ENCODE peak calls at places on chromosomes 12 and 14, in four cellular contexts. D is HepG2, N is H1, V is SK-N-SH. B is an unnamed sample.

GRCh38 chr12:26748741-26749431 is 84.1 kb downstream of the ITPR2 start:
- DNase-seq in V (no peak), N (no peak), D (no peak), B (peak; percentile 86)

GRCh38 chr12:63103489-63104131 is 47.4 kb downstream of the AVPR1A start:
- DNase-seq in V (peak; percentile 8), D (peak; percentile 15), N (no peak), B (no peak)

GRCh38 chr12:111777345-111778045 is 10.8 kb downstream of the ALDH2 start:
- DNase-seq in N (no peak), D (peak; percentile 87), V (no peak), B (no peak)

GRCh38 chr12:22286569-22286968 is 47.9 kb downstream of the ST8SIA1 start:
- DNase-seq in V (no peak), D (no peak), N (no peak), B (no peak)

GRCh38 chr12:95978774-95979173 is 17.4 kb downstream of the HAL start:
- DNase-seq in V (no peak), N (no peak), D (no peak), B (no peak)

GRCh38 chr14:52356025-52356424 is 41.9 kb downstream of the PTGER2 start:
- DNase-seq in D (no peak), N (no peak), V (no peak), B (no peak)

GRCh38 chr12:8032242-8033152 is at the start of gene FOXJ2:
- DNase-seq in N (peak; percentile 82), D (peak; percentile 11), V (peak; percentile 91), B (no peak)

GRCh38 chr12:93139028-93139665 is 210.1 kb upstream of the EEA1 start:
- DNase-seq in V (no peak), D (no peak), N (no peak), B (no peak)

GRCh38 chr14:103628221-103628683 is 759 bp upstream of the KLC1 start:
- DNase-seq in D (no peak), N (peak; percentile 78), V (peak; percentile 72), B (no peak)

GRCh38 chr14:31945074-31945613 is 132.0 kb upstream of the ARHGAP5 start:
- DNase-seq in V (peak; percentile 70), N (no peak), D (peak; percentile 60), B (no peak)

GRCh38 chr12:27610380-27610779 is 85.9 kb upstream of the REP15 start:
- DNase-seq in N (no peak), D (no peak), V (no peak), B (no peak)

GRCh38 chr14:84225243-84225642 is 1304.7 kb upstream of the FLRT2 start:
- DNase-seq in D (no peak), V (no peak), N (no peak), B (no peak)

GRCh38 chr12:78951746-78952532 is 87.4 kb downstream of the SYT1 start:
- DNase-seq in D (no peak), V (peak; percentile 30), N (no peak), B (no peak)

GRCh38 chr12:120183211-120183631 is 11.3 kb downstream of the GCN1 start:
- DNase-seq in V (no peak), D (no peak), N (no peak), B (no peak)

GRCh38 chr14:104206281-104206904 is 68.0 kb downstream of the KIF26A start:
- DNase-seq in N (no peak), V (peak; percentile 71), D (peak; percentile 33), B (no peak)

GRCh38 chr12:115801826-115802225 is 475.7 kb downstream of the MED13L start:
- DNase-seq in N (no peak), V (peak; percentile 33), D (no peak), B (no peak)

GRCh38 chr12:124030510-124030909 is 57.5 kb downstream of the ZNF664 start:
- DNase-seq in N (no peak), V (peak; percentile 67), D (no peak), B (no peak)

GRCh38 chr14:64680013-64680674 is 24.1 kb upstream of the PLEKHG3 start:
- DNase-seq in V (no peak), D (no peak), N (no peak), B (no peak)
- TF ChIP-seq TCF12 in V (no peak), D (no peak), N (no peak), B (no peak)

GRCh38 chr12:130992448-130992847 is 38.7 kb downstream of the ADGRD1 start:
- DNase-seq in N (no peak), D (no peak), V (no peak), B (no peak)
- TF ChIP-seq TCF12 in N (no peak), D (no peak), V (no peak), B (peak; percentile 34)

DNA sequence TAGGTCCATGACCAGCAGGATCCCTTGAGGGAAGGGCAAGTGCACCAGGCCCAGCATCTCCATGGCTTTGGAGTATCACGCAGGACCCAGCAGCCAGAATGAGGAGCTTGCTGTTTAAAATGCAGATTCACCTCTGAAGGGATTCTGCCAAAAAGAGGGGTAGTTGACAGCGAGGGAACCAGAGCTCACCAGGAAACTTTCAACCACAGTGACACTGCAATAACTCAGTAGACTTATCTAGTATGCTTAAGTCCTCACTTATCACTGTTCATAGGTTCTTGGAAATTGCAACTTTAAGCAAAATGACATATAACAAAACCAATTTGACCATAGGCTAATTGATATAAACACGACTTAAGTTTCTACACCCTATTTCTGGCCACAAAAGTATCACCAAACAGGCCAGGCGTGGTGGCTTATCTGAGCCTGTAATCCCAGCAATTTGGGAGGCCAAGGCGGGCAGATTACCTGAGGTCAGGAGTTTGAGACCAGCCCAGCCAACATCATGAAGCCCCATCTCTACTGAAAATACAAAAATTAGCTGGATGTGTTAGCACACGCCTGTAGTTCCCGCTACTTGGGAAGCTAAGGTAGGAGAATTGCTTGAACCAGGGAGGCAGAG is 21.4 kb upstream of the CKAP4 start:
- DNase-seq in N (no peak), V (no peak), D (no peak), B (no peak)
- TF ChIP-seq TCF12 in N (no peak), V (no peak), D (no peak), B (no peak)

GRCh38 chr14:91830777-91831176 is 36.6 kb downstream of the TC2N start:
- DNase-seq in N (no peak), D (no peak), V (no peak), B (peak; percentile 62)
- TF ChIP-seq TCF12 in N (no peak), D (no peak), V (no peak), B (no peak)

B was measured in GM12878.